ENCODE peak calls at places on chromosome X, in five cellular contexts. One of them, this sample, is unnamed.

GRCh38 chrX:38233891-38234807 is 13.5 kb upstream of the SRPX start:
- DNase-seq in NCI-H146: no peak
- DNase-seq in glutamatergic neuron: no peak
- DNase-seq in germinal center: no peak
- DNase-seq in ecto neural progenitor cell: no peak
- DNase-seq in this sample: no peak

GRCh38 chrX:120428309-120428708 is 40.8 kb downstream of the LAMP2 start:
- DNase-seq in ecto neural progenitor cell: no peak
- DNase-seq in glutamatergic neuron: no peak
- DNase-seq in NCI-H146: no peak
- DNase-seq in germinal center: no peak
- DNase-seq in this sample: no peak

GRCh38 chrX:151701531-151701930 is 6.3 kb downstream of the PRRG3 start:
- DNase-seq in glutamatergic neuron: no peak
- DNase-seq in NCI-H146: no peak
- DNase-seq in germinal center: no peak
- DNase-seq in ecto neural progenitor cell: no peak
- DNase-seq in this sample: no peak

GRCh38 chrX:139026406-139027200 is 315.1 kb upstream of the FGF13 start:
- DNase-seq in NCI-H146: no peak
- DNase-seq in glutamatergic neuron: no peak
- DNase-seq in ecto neural progenitor cell: no peak
- DNase-seq in germinal center: no peak
- DNase-seq in this sample: no peak

GRCh38 chrX:39859991-39860861 is 237.5 kb downstream of the BCOR start:
- DNase-seq in ecto neural progenitor cell: peak; percentile 55
- DNase-seq in germinal center: peak; percentile 39
- DNase-seq in glutamatergic neuron: peak; percentile 31
- DNase-seq in NCI-H146: peak; percentile 76
- DNase-seq in this sample: no peak

GRCh38 chrX:65127804-65128203 is 151.6 kb upstream of the ZC4H2 start:
- DNase-seq in glutamatergic neuron: no peak
- DNase-seq in ecto neural progenitor cell: no peak
- DNase-seq in NCI-H146: no peak
- DNase-seq in germinal center: no peak
- DNase-seq in this sample: no peak

GRCh38 chrX:153649178-153649914 is 2.3 kb downstream of the DUSP9 start:
- DNase-seq in germinal center: peak; percentile 68
- DNase-seq in ecto neural progenitor cell: peak; percentile 74
- DNase-seq in NCI-H146: peak; percentile 61
- DNase-seq in glutamatergic neuron: peak; percentile 50
- DNase-seq in this sample: peak; percentile 66

GRCh38 chrX:103919336-103919682 is 43.1 kb upstream of the TMSB15B start:
- DNase-seq in NCI-H146: peak; percentile 68
- DNase-seq in germinal center: peak; percentile 39
- DNase-seq in ecto neural progenitor cell: no peak
- DNase-seq in glutamatergic neuron: no peak
- DNase-seq in this sample: no peak

GRCh38 chrX:1041051-1041450 is 171.4 kb downstream of the CRLF2 start:
- DNase-seq in NCI-H146: no peak
- DNase-seq in glutamatergic neuron: no peak
- DNase-seq in ecto neural progenitor cell: no peak
- DNase-seq in germinal center: no peak
- DNase-seq in this sample: no peak